ENCODE peak calls at places on chromosomes 1 and 21, in eight cellular contexts. D is effector memory CD4-positive, alpha-beta T cell; F is aorta; V is BJ; L is fibroblast of pulmonary artery; K is colonic mucosa; A is fibroblast of lung; T is tibial nerve. U is an unnamed sample.

GRCh38 chr1:226097866-226098625 is 35.5 kb downstream of the H3-3A start:
- DNase-seq in L (peak), A (peak), K (no peak), V (no peak), T (no peak), D (no peak), F (peak), U (no peak)

GRCh38 chr1:1943834-1944570 is 24.9 kb upstream of the TMEM52 start:
- DNase-seq in F (peak), A (peak), T (no peak), V (no peak), K (peak), L (peak), D (no peak), U (peak)

GRCh38 chr1:43530483-43531452 is at the start of gene PTPRF:
- DNase-seq in L (peak), F (peak), D (no peak), K (peak), A (peak), T (no peak), V (no peak), U (peak)

GRCh38 chr1:89425056-89425455 is 61.2 kb downstream of the GBP6 start:
- DNase-seq in F (no peak), T (no peak), V (no peak), A (no peak), L (no peak), K (no peak), D (no peak), U (no peak)

GRCh38 chr1:170592591-170593111 is 60.7 kb downstream of the GORAB start:
- DNase-seq in F (no peak), T (no peak), A (no peak), D (no peak), L (no peak), K (no peak), V (peak), U (no peak)

GRCh38 chr21:42261832-42262200 is 42.9 kb downstream of the ABCG1 start:
- DNase-seq in L (no peak), D (no peak), F (no peak), A (no peak), K (no peak), V (no peak), T (no peak), U (no peak)

GRCh38 chr21:38244885-38245869 is 11.6 kb upstream of the KCNJ15 start:
- DNase-seq in F (no peak), L (peak), K (no peak), D (no peak), A (peak), V (peak), T (no peak), U (no peak)

GRCh38 chr1:91732291-91732953 is 153.5 kb downstream of the TGFBR3 start:
- DNase-seq in F (no peak), D (peak), L (peak), A (peak), V (peak), K (no peak), T (no peak), U (no peak)

GRCh38 chr1:43300661-43301094 is at the start of gene TIE1:
- DNase-seq in A (no peak), F (peak), L (peak), D (no peak), V (no peak), K (no peak), T (no peak), U (no peak)

GRCh38 chr1:185453496-185454192 is 136.6 kb upstream of the IVNS1ABP start:
- DNase-seq in A (peak), T (no peak), L (peak), V (peak), F (no peak), D (no peak), K (no peak), U (no peak)

GRCh38 chr1:64967381-64967780 is 1.0 kb upstream of the JAK1 start:
- DNase-seq in D (no peak), L (no peak), T (no peak), V (no peak), A (no peak), F (no peak), K (peak), U (no peak)

GRCh38 chr1:235709018-235709417 is 59.4 kb upstream of the GNG4 start:
- DNase-seq in T (no peak), F (no peak), A (no peak), K (no peak), D (no peak), L (no peak), V (no peak), U (no peak)

GRCh38 chr1:1360511-1361169 is 2.3 kb upstream of the MXRA8 start:
- DNase-seq in L (peak), K (peak), D (no peak), A (peak), V (peak), F (peak), T (peak), U (peak)

GRCh38 chr1:103266036-103266435 is 157.7 kb upstream of the COL11A1 start:
- DNase-seq in A (peak), K (no peak), V (peak), T (no peak), F (no peak), L (peak), D (no peak), U (no peak)

GRCh38 chr1:91804546-91805023 is 81.4 kb downstream of the TGFBR3 start:
- DNase-seq in F (no peak), L (no peak), V (no peak), A (peak), T (no peak), D (peak), K (no peak), U (no peak)

GRCh38 chr21:35400233-35400939 is 351.3 kb upstream of the RUNX1 start:
- DNase-seq in D (no peak), F (no peak), A (peak), K (peak), L (peak), T (no peak), V (no peak), U (no peak)

GRCh38 chr1:186030453-186030852 is 296.3 kb downstream of the HMCN1 start:
- DNase-seq in D (no peak), F (no peak), A (no peak), K (no peak), L (no peak), V (no peak), T (no peak), U (no peak)

GRCh38 chr1:167207940-167208623 is 12.6 kb upstream of the POU2F1 start:
- DNase-seq in L (no peak), K (no peak), V (no peak), D (no peak), F (no peak), A (no peak), T (no peak), U (no peak)

GRCh38 chr21:36946949-36947371 is 19.5 kb downstream of the HLCS start:
- DNase-seq in F (no peak), K (no peak), L (no peak), A (no peak), T (no peak), V (no peak), D (no peak), U (no peak)

GRCh38 chr1:224488806-224489584 is 54.4 kb upstream of the WDR26 start:
- DNase-seq in V (no peak), T (no peak), F (no peak), D (no peak), A (peak), K (no peak), L (peak), U (no peak)

GRCh38 chr1:23854568-23854967 is 13.5 kb downstream of the FUCA1 start:
- DNase-seq in L (peak), F (no peak), D (no peak), A (no peak), K (no peak), T (no peak), V (no peak), U (peak)

GRCh38 chr1:197041486-197042353 is 25.3 kb downstream of the F13B start:
- DNase-seq in F (no peak), A (no peak), V (no peak), T (no peak), L (no peak), D (no peak), K (no peak), U (no peak)

GRCh38 chr1:235470741-235471439 is 33.4 kb downstream of the B3GALNT2 start:
- DNase-seq in F (no peak), T (no peak), V (no peak), L (no peak), A (no peak), K (no peak), D (no peak), U (no peak)

GRCh38 chr1:240399381-240399780 is 212.6 kb downstream of the GREM2 start:
- DNase-seq in L (peak), T (no peak), A (peak), D (no peak), V (no peak), K (no peak), F (no peak), U (no peak)

GRCh38 chr1:112872551-112872962 is 83.4 kb downstream of the SLC16A1 start:
- DNase-seq in K (no peak), L (peak), D (no peak), T (no peak), F (no peak), V (no peak), A (peak), U (no peak)

GRCh38 chr1:7666249-7666648 is 104.8 kb upstream of the VAMP3 start:
- DNase-seq in T (no peak), D (no peak), V (no peak), A (no peak), K (no peak), L (no peak), F (no peak), U (no peak)

GRCh38 chr1:150233359-150234308 is 2.3 kb downstream of the ANP32E start:
- DNase-seq in L (peak), F (peak), K (peak), D (no peak), T (no peak), V (no peak), A (peak), U (no peak)

GRCh38 chr21:31660134-31660565 is 657 bp downstream of the SOD1 start:
- DNase-seq in V (no peak), K (peak), L (peak), F (peak), T (no peak), A (no peak), D (no peak), U (peak)

GRCh38 chr1:204564835-204565234 is 48.6 kb downstream of the MDM4 start:
- DNase-seq in V (no peak), A (no peak), K (no peak), T (no peak), F (no peak), D (no peak), L (no peak), U (no peak)

GRCh38 chr1:2141025-2141424 is 53.5 kb downstream of the FAAP20 start:
- DNase-seq in L (no peak), D (no peak), V (no peak), A (no peak), K (no peak), F (peak), T (no peak), U (no peak)

DNA sequence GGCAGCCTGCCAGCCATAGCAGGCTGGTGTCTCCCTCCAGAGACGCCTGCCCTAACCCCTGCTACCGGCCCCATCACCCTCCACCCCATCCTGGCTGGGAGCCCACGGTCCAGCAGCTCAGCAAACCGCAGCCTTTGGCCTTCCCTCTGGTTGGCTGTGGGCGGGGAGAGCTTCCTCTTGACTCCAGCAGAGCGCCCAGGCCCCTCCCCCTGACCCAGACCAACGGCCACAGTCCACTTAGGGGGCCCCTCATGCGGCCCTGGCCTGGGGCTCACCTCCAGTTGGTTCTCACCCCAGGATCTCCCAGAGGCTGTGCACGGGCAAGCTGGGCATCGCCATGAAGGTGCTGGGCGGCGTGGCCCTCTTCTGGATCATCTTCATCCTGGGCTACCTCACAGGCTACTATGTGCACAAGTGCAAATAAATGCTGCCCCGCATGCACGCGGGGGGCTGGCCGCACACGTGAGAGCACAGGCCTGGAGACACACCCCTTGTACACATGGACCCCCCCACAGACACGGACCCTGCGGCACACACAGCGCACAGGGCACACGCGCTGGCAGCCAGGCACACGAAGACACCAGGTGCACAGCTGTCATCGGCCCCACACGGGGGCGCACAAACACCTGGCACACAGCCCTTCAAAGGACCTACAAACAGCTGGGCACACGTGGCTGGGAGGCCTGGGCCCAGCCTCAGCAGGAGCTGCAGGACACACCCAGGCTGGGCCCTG is 3.1 kb downstream of the SMIM1 start:
- DNase-seq in K (peak), A (peak), D (peak), L (peak), F (no peak), V (no peak), T (no peak), U (peak)
- H3K4me3 ChIP-seq in K (no peak), A (no peak), D (no peak), L (no peak), F (no peak), V (no peak), T (no peak), U (peak)

GRCh38 chr1:94787676-94788075 is 32.5 kb upstream of the SLC44A3 start:
- DNase-seq in A (no peak), F (no peak), K (no peak), D (no peak), L (no peak), T (no peak), V (no peak), U (no peak)

GRCh38 chr1:94790246-94790645 is 29.9 kb upstream of the SLC44A3 start:
- DNase-seq in K (no peak), A (peak), V (no peak), F (no peak), L (peak), T (no peak), D (no peak), U (no peak)

GRCh38 chr1:94792473-94792875 is 27.7 kb upstream of the SLC44A3 start:
- DNase-seq in K (no peak), D (no peak), L (peak), T (no peak), F (no peak), A (peak), V (no peak), U (no peak)

GRCh38 chr1:94792876-94793605 is 27.1 kb upstream of the SLC44A3 start:
- DNase-seq in D (no peak), F (no peak), A (peak), V (peak), K (no peak), L (peak), T (no peak), U (no peak)

DNA sequence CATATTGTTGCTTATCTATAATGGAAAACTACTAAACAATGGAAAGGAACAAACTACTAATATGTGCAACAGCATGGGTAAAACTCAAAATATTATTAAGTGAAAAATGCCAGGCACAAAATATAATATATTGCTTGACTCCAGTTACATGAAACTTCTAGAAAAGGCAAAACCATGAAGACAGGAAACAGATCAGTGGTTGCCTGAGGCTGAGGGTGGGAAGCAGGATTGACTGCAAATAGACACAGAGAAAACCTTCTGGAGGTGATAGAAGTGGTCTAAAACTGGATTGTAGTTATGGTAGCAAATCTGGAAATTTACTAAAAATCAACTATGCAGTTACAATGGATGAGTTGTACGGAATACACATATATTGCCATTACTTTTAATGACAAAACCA is 29.5 kb upstream of the SLC44A3 start:
- DNase-seq in F (no peak), K (no peak), A (no peak), V (no peak), T (no peak), D (no peak), L (no peak), U (no peak)
- H3K4me3 ChIP-seq in F (no peak), K (no peak), A (no peak), V (no peak), T (no peak), D (no peak), L (no peak), U (no peak)

GRCh38 chr1:15959847-15960446 is 16.0 kb downstream of the ZBTB17 start:
- DNase-seq in K (no peak), T (peak), F (no peak), L (no peak), D (no peak), V (no peak), A (no peak), U (no peak)
- H3K4me3 ChIP-seq in K (no peak), T (no peak), F (no peak), L (no peak), D (no peak), V (no peak), A (no peak), U (no peak)

GRCh38 chr1:243842978-243843490 is 7.0 kb downstream of the AKT3 start:
- DNase-seq in L (peak), F (no peak), A (peak), D (no peak), T (no peak), V (peak), K (no peak), U (no peak)
- H3K4me3 ChIP-seq in L (peak), F (no peak), A (peak), D (no peak), T (no peak), V (no peak), K (no peak), U (no peak)

DNA sequence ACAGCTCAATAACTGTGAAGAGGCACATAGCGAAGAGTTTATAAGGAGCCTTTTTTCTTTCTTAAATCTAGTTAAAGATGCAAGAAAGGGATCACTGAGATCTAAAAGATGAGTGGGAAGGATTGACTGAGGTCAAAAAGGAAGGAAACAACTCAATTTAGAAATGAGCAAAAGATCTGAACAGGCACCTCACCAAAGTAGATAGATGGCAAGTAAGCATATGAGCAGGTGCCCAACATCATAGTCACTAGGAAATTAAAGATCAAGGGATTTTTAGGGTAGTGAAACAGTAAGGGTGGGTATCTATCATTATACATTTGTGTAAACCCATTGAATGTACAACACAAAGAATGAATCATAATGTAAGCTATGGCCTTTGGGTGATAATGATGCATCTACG is 44.6 kb upstream of the CSF1 start:
- DNase-seq in F (no peak), L (no peak), D (no peak), V (no peak), T (no peak), A (no peak), K (no peak), U (no peak)
- H3K4me3 ChIP-seq in F (no peak), L (no peak), D (no peak), V (no peak), T (no peak), A (no peak), K (no peak), U (no peak)

DNA sequence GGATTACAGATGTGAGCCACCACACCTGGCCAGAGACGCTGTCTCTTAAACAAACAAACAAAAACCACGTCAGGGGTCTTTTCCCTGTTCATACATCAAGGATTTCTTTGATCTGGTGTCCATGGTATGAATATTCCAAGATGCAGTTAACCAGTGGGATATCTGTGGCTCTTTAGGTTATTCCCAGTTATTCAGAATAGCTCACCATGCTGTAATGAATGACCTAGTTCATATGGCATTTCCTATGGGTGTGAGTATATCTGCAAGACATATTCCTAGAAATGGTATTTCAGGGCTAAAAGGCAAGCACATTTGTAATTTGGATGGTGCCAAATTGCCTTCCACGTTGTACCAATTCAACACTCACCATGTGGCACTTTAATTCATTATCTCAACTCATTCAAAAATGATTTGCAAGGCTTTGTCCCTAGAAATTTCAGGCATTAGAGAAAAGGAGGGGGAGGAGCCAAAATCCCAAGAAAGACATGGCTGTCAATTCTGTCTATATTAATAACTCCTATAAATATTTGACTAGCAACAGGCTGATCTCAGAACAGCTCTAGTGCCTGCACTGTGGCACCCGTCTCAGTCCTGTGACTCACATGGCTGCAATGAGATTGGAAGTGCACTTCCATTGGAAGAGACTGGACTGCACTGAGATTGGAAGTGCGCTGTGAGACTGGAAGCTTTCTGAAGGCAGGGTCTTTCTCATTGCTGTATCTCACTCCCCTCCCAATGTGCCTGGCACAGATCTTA is 6.0 kb upstream of the STMN1 start:
- DNase-seq in A (peak), V (peak), L (peak), D (no peak), F (no peak), K (no peak), T (no peak), U (no peak)
- H3K4me3 ChIP-seq in A (no peak), V (no peak), L (no peak), D (no peak), F (no peak), K (no peak), T (no peak), U (no peak)